ENCODE peak calls at places on chromosomes 5 and 9, in five cellular contexts. M is MCF 10A, H is T-helper 1 cell, W is kidney epithelial cell, Q is mucosa of gallbladder. D is an unnamed sample.

GRCh38 chr5:175778951-175779475 is 92.4 kb upstream of the CPLX2 start:
- DNase-seq in M (peak), H (no peak), W (no peak), Q (no peak), D (no peak)

GRCh38 chr9:70021026-70021571 is 22.5 kb upstream of the MAMDC2 start:
- DNase-seq in M (peak), H (no peak), W (peak), Q (no peak), D (no peak)

GRCh38 chr9:91422832-91423711 is 560 bp downstream of the NFIL3 start:
- DNase-seq in M (peak), H (peak), W (no peak), Q (peak), D (peak)

GRCh38 chr5:86101966-86102365 is 515.8 kb upstream of the COX7C start:
- DNase-seq in M (no peak), H (no peak), W (no peak), Q (no peak), D (no peak)

GRCh38 chr9:95070549-95071021 is 246.9 kb downstream of the FANCC start:
- DNase-seq in M (no peak), H (no peak), W (no peak), Q (no peak), D (no peak)

GRCh38 chr9:16619897-16620296 is 250.6 kb downstream of the BNC2 start:
- DNase-seq in M (no peak), H (no peak), W (no peak), Q (no peak), D (no peak)

GRCh38 chr9:134957945-134958227 is 40.2 kb upstream of the FCN1 start:
- DNase-seq in M (no peak), H (no peak), W (no peak), Q (no peak), D (no peak)

GRCh38 chr5:10601246-10602030 is 37.6 kb downstream of the ANKRD33B start:
- DNase-seq in M (peak), H (no peak), W (peak), Q (peak), D (peak)

GRCh38 chr5:146059349-146060220 is 45.8 kb downstream of the PLAC8L1 start:
- DNase-seq in M (no peak), H (no peak), W (no peak), Q (no peak), D (no peak)

GRCh38 chr9:79975471-79976316 is 403.9 kb downstream of the TLE4 start:
- DNase-seq in M (no peak), H (no peak), W (no peak), Q (no peak), D (no peak)

GRCh38 chr5:154287136-154287535 is 96.6 kb downstream of the GALNT10 start:
- DNase-seq in M (peak), H (no peak), W (peak), Q (peak), D (no peak)

GRCh38 chr5:141560725-141561483 is 57.9 kb downstream of the DIAPH1 start:
- DNase-seq in M (peak), H (no peak), W (peak), Q (peak), D (peak)

GRCh38 chr5:157359350-157359910 is 93.5 kb downstream of the CYFIP2 start:
- DNase-seq in M (no peak), H (no peak), W (no peak), Q (no peak), D (no peak)

GRCh38 chr5:164277720-164278119 is 772.3 kb downstream of the MAT2B start:
- DNase-seq in M (peak), H (no peak), W (no peak), Q (no peak), D (no peak)

GRCh38 chr5:113343343-113343742 is 91.4 kb downstream of the TSSK1B start:
- DNase-seq in M (peak), H (no peak), W (no peak), Q (no peak), D (no peak)

GRCh38 chr5:102554728-102555127 is 55.9 kb upstream of the SLCO6A1 start:
- DNase-seq in M (peak), H (no peak), W (peak), Q (no peak), D (no peak)

GRCh38 chr5:144122081-144122480 is 48.4 kb downstream of the YIPF5 start:
- DNase-seq in M (no peak), H (no peak), W (no peak), Q (no peak), D (no peak)

GRCh38 chr5:1007221-1007680 is 1.4 kb upstream of the NKD2 start:
- DNase-seq in M (no peak), H (no peak), W (no peak), Q (no peak), D (no peak)

GRCh38 chr5:149397530-149397929 is 18.4 kb upstream of the IL17B start:
- DNase-seq in M (peak), H (no peak), W (no peak), Q (no peak), D (no peak)

GRCh38 chr9:131370638-131371037 is 23.2 kb upstream of the PRRC2B start:
- DNase-seq in M (no peak), H (no peak), W (no peak), Q (no peak), D (no peak)

GRCh38 chr5:107523019-107523680 is 147.6 kb downstream of the EFNA5 start:
- DNase-seq in M (no peak), H (no peak), W (no peak), Q (no peak), D (no peak)

GRCh38 chr5:108220834-108221233 is 161.1 kb downstream of the FBXL17 start:
- DNase-seq in M (no peak), H (no peak), W (no peak), Q (no peak), D (no peak)

GRCh38 chr5:132526290-132526973 is 16.9 kb downstream of the IL5 start:
- DNase-seq in M (peak), H (peak), W (no peak), Q (peak), D (peak)

GRCh38 chr5:115686692-115687054 is 60.8 kb upstream of the TMED7 start:
- DNase-seq in M (peak), H (no peak), W (no peak), Q (no peak), D (no peak)

GRCh38 chr5:957730-958485 is 50.7 kb upstream of the NKD2 start:
- DNase-seq in M (peak), H (no peak), W (no peak), Q (no peak), D (no peak)

GRCh38 chr5:17277907-17278306 is 60.5 kb downstream of the BASP1 start:
- DNase-seq in M (no peak), H (no peak), W (no peak), Q (no peak), D (no peak)

GRCh38 chr5:345404-346195 is 24.1 kb downstream of the AHRR start:
- DNase-seq in M (no peak), H (no peak), W (no peak), Q (peak), D (no peak)

GRCh38 chr5:149211566-149211965 is 60.1 kb upstream of the AFAP1L1 start:
- DNase-seq in M (no peak), H (no peak), W (no peak), Q (no peak), D (no peak)

GRCh38 chr9:79858509-79858908 is 286.7 kb downstream of the TLE4 start:
- DNase-seq in M (peak), H (no peak), W (no peak), Q (no peak), D (peak)